ENCODE peak calls at places on chromosomes 11 and 22, in five cellular contexts. P is A549, L is GM12878, J is HepG2, H is K562. S is an unnamed sample.

GRCh38 chr22:45905326-45905923 is 71.5 kb downstream of the WNT7B start:
- DNase-seq in P (no peak), L (no peak), J (no peak), H (no peak), S (no peak)

GRCh38 chr22:42303304-42304020 is 33.0 kb upstream of the TCF20 start:
- DNase-seq in P (no peak), L (no peak), J (peak; percentile 53), H (no peak), S (peak; percentile 72)

GRCh38 chr11:83219095-83219494 is 25.6 kb downstream of the ANKRD42 start:
- DNase-seq in P (peak; percentile 27), L (no peak), J (peak; percentile 22), H (no peak), S (peak; percentile 59)

GRCh38 chr11:112882494-112883381 is 78.5 kb upstream of the NCAM1 start:
- DNase-seq in P (no peak), L (no peak), J (no peak), H (no peak), S (no peak)

GRCh38 chr22:50621491-50621880 is 6.5 kb downstream of the ARSA start:
- DNase-seq in P (no peak), L (peak; percentile 69), J (no peak), H (no peak), S (no peak)

GRCh38 chr11:75346296-75346695 is 5.2 kb downstream of the ARRB1 start:
- DNase-seq in P (no peak), L (no peak), J (no peak), H (no peak), S (no peak)

GRCh38 chr22:44057411-44057987 is 33.4 kb downstream of the PARVB start:
- DNase-seq in P (no peak), L (no peak), J (no peak), H (no peak), S (no peak)

GRCh38 chr22:23105919-23106853 is 35.6 kb downstream of the RSPH14 start:
- DNase-seq in P (no peak), L (no peak), J (no peak), H (no peak), S (no peak)

GRCh38 chr22:36258750-36259619 is 6.1 kb downstream of the APOL1 start:
- DNase-seq in P (no peak), L (no peak), J (no peak), H (no peak), S (peak; percentile 78)

GRCh38 chr22:19350476-19350859 is 58.9 kb upstream of the CLTCL1 start:
- DNase-seq in P (no peak), L (no peak), J (no peak), H (no peak), S (no peak)

GRCh38 chr11:73470036-73470624 is 93.9 kb downstream of the RELT start:
- DNase-seq in P (no peak), L (no peak), J (no peak), H (no peak), S (no peak)

GRCh38 chr11:61704838-61705237 is 24.6 kb downstream of the DAGLA start:
- DNase-seq in P (no peak), L (no peak), J (no peak), H (peak; percentile 59), S (no peak)

GRCh38 chr11:128902515-128903066 is 11.4 kb downstream of the KCNJ5 start:
- DNase-seq in P (no peak), L (no peak), J (no peak), H (no peak), S (peak; percentile 41)
- TF ChIP-seq JUNB in P (no peak), L (no peak), J (no peak), H (no peak), S (no peak)

GRCh38 chr11:65216830-65217229 is 35.1 kb downstream of the CAPN1 start:
- DNase-seq in P (no peak), L (no peak), J (no peak), H (no peak), S (no peak)
- H3K4me1 ChIP-seq in P (no peaks in the 10 kb centered on the region), L (peaks cover 7% of the 10 kb centered on the region), J (peaks cover 9% of the 10 kb centered on the region), H (peaks cover 20% of the 10 kb centered on the region), S (peaks cover 32% of the 10 kb centered on the region)

GRCh38 chr11:132311703-132312102 is 941.3 kb downstream of the NTM start:
- DNase-seq in P (no peak), L (no peak), J (no peak), H (no peak), S (no peak)

GRCh38 chr11:132310390-132311375 is 940.3 kb downstream of the NTM start:
- DNase-seq in P (no peak), L (no peak), J (no peak), H (no peak), S (no peak)

GRCh38 chr11:132312616-132313210 is 942.3 kb downstream of the NTM start:
- DNase-seq in P (peak; percentile 7), L (no peak), J (no peak), H (peak; percentile 39), S (peak; percentile 83)

GRCh38 chr11:132307309-132308020 is 937.0 kb downstream of the NTM start:
- DNase-seq in P (no peak), L (no peak), J (no peak), H (no peak), S (no peak)

DNA sequence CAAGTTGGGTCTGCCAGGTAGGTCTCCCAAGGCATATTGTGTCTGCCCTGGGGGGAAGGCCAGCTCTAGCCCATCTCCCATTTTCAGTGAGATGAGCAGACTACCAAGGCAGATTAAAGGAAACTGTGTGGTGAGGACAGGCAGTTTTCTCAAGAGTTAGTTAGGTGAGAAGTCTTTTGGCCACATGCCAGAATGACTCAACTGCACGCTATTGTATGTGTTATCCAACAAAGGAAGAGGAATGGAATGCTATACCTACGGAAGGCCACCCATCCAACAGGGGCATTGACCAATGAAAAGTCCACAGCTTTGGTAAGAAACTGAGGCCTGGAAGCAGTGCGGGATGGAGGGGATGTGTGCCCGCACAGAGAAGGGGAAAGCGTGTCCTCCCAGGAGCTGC is 941.7 kb downstream of the NTM start:
- DNase-seq in P (no peak), L (no peak), J (no peak), H (no peak), S (no peak)
- TF ChIP-seq JUNB in P (no peak), L (no peak), J (no peak), H (no peak), S (no peak)

DNA sequence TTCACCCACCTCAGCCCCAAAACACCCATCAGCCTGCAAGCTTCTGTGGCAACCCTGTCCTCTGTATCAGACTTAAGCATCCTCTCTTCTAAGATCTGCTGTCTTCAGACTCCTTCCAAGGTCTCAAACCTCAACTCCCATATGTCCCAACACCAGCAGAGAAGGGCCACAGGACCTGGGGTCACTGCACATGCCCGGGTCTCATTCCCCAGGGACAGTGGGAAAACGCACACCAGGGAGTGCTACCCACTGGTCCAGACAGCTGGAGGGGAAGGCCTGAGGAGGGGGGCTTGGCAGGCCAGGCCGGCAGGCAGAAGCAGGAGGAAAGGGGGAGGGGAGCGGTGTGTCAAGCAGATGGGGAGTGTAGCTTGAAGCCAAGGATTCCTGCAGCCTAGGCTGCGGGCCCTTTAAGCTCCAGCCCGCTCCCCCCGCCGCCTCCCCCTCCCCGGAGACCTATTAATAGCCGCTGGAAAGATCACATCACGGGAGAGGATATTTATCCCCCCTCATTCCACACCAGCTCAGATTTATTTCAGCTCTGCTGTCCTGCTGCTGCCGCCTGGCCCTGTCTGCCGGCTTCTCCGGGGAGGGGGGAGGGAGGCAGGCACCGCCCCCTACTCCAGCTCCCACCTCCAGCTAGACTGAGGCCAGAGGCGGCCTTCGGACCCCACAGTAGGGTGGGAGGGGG is 16.7 kb downstream of the BCL9L start:
- DNase-seq in P (peak; percentile 84), L (no peak), J (no peak), H (no peak), S (peak; percentile 80)
- H3K4me1 ChIP-seq in P (peaks cover 78% of the 10 kb centered on the region), L (peaks cover 26% of the 10 kb centered on the region), J (peaks cover 61% of the 10 kb centered on the region), H (peaks cover 35% of the 10 kb centered on the region), S (peaks cover 46% of the 10 kb centered on the region)

DNA sequence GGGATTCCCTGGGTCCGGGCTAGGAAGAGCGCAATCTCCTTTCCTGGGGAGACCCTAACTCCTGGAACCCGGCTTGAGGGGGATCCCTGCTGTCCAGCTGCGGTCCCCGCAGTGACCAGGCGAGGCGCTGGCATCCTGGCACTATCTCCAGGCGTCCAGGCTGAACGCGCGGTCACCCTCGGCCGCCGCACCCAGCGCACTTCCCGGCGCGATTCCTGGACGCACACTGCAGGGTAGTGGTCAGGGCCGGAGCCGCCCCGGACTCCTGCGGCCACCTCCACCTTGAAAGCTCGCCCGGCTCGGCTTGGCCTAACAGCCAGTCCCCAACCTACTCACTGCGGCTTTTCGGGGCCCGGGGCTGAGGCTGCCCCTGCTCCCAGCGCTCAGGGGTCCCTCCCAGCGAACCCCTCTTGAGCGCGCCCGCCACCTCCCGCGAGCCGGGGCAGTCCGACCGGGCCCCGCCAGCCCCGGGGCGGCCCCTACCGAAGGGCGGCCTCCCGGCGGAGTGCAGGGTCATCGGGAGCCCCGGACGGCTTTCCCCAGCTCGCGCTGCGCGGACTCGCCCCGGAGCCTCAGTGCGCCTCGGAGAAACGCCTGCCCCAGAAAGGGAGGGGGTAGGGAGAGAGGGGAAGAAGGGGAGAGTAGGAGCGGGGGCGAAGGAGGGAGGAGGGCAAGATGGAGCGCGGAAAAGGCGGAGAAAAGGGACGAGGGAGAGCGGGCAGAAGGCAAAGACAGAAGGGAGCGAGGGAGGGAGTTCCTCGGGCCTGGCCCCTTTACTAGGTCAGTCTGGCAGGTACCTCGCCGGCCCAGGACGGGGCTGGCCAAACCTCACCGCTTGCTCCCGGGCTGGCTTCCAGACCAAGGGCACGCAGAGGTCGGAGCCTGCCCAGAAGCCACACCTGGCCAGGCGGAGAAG is 1.0 kb downstream of the POU2AF3 start:
- DNase-seq in P (peak; percentile 60), L (no peak), J (peak; percentile 46), H (no peak), S (peak; percentile 75)
- TF ChIP-seq JUNB in P (no peak), L (no peak), J (no peak), H (no peak), S (no peak)

S was measured in GM23338.